ENCODE peak calls at places on chromosomes 13 and 19, in six cellular contexts. Z is heart left ventricle; H is lower lobe of right lung; D is CD8-positive, alpha-beta T cell; E is IMR-90; S is uterus. M is an unnamed sample.

GRCh38 chr13:38577048-38577447 is 109.8 kb upstream of the FREM2 start:
- DNase-seq in Z (no peak), S (no peak), E (no peak), H (no peak), D (no peak), M (no peak)

GRCh38 chr13:111371211-111371610 is 50.8 kb downstream of the TEX29 start:
- DNase-seq in D (no peak), E (peak), Z (no peak), S (no peak), H (no peak), M (no peak)

GRCh38 chr13:37109080-37109678 is 3.7 kb upstream of the CSNK1A1L start:
- DNase-seq in Z (no peak), S (no peak), H (no peak), E (peak), D (no peak), M (peak)

GRCh38 chr13:40648841-40649240 is 17.6 kb downstream of the FOXO1 start:
- DNase-seq in H (no peak), Z (no peak), E (no peak), D (no peak), S (no peak), M (no peak)

GRCh38 chr13:114035583-114036501 is 62.0 kb upstream of the C13orf46 start:
- DNase-seq in S (no peak), H (no peak), D (no peak), Z (no peak), E (peak), M (no peak)

GRCh38 chr19:42356686-42357085 is 31.3 kb downstream of the MEGF8 start:
- DNase-seq in E (no peak), S (no peak), Z (no peak), H (no peak), D (no peak), M (no peak)

GRCh38 chr13:111639196-111639705 is 318.8 kb downstream of the TEX29 start:
- DNase-seq in Z (no peak), H (no peak), S (no peak), E (no peak), D (no peak), M (no peak)

GRCh38 chr13:36774895-36775294 is 44.1 kb upstream of the RFXAP start:
- DNase-seq in D (no peak), S (no peak), Z (no peak), E (no peak), H (no peak), M (no peak)

GRCh38 chr13:108036411-108036810 is 178.9 kb downstream of the LIG4 start:
- DNase-seq in E (no peak), Z (no peak), S (no peak), H (no peak), D (no peak), M (no peak)

GRCh38 chr13:114131581-114132418 is 623 bp downstream of the RASA3 start:
- DNase-seq in Z (peak), H (peak), D (peak), S (peak), E (no peak), M (no peak)

GRCh38 chr19:35332817-35333216 is 3.8 kb downstream of the CD22 start:
- DNase-seq in Z (no peak), D (peak), H (no peak), S (no peak), E (no peak), M (no peak)

GRCh38 chr13:45950343-45950995 is 98.9 kb upstream of the SIAH3 start:
- DNase-seq in H (no peak), S (no peak), E (peak), D (no peak), Z (no peak), M (no peak)

GRCh38 chr13:27024062-27024461 is 147.5 kb downstream of the USP12 start:
- DNase-seq in D (no peak), S (no peak), H (no peak), E (no peak), Z (no peak), M (no peak)

GRCh38 chr13:27027086-27027667 is 144.4 kb downstream of the USP12 start:
- DNase-seq in S (no peak), D (no peak), E (no peak), Z (no peak), H (no peak), M (no peak)

GRCh38 chr13:27024781-27025492 is 146.7 kb downstream of the USP12 start:
- DNase-seq in D (no peak), S (no peak), Z (no peak), E (no peak), H (no peak), M (no peak)

GRCh38 chr13:27028683-27029480 is 142.7 kb downstream of the USP12 start:
- DNase-seq in S (no peak), D (no peak), H (no peak), Z (no peak), E (no peak), M (no peak)

GRCh38 chr13:27026396-27026795 is 145.2 kb downstream of the USP12 start:
- DNase-seq in Z (no peak), S (no peak), E (no peak), D (no peak), H (no peak), M (no peak)
- H3K27ac ChIP-seq in Z (no peak), S (no peak), E (no peak), D (no peak), H (no peak), M (no peak)

GRCh38 chr13:28716511-28716910 is 2.3 kb downstream of the SLC46A3 start:
- DNase-seq in D (no peak), S (peak), H (no peak), E (peak), Z (peak), M (no peak)
- H3K27ac ChIP-seq in D (no peak), S (peak), H (peak), E (no peak), Z (peak), M (peak)

GRCh38 chr19:1361601-1362384 is 21.9 kb upstream of the NDUFS7 start:
- DNase-seq in D (no peak), E (peak), S (no peak), Z (no peak), H (no peak), M (no peak)
- H3K27ac ChIP-seq in D (no peak), E (peak), S (peak), Z (peak), H (peak), M (peak)

DNA sequence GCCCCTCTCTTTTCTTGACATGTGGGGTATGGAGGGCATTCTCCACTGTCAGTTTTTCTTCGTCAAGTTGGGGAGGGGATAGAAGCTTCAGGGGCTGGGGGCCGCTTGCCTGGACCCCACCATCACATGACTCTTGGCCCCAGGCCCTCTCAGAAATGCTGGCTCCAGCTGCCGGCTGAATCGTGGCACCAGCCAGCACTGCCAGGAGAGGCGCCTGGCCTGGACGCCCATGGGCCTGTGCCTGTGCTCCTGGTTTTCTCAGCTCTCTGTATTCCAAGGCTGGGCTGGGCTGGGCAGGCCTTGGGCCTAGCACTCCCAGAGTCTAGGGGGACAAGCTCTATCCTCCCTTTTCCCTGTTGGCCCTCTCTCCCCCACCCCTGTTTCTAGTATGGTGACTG is 38.6 kb downstream of the LYL1 start:
- DNase-seq in D (no peak), Z (peak), H (no peak), S (no peak), E (no peak), M (no peak)
- H3K27ac ChIP-seq in D (no peak), Z (peak), H (peak), S (peak), E (no peak), M (peak)

GRCh38 chr13:34816543-34816942 is 125.5 kb upstream of the NBEA start:
- DNase-seq in S (no peak), D (no peak), Z (no peak), E (no peak), H (no peak), M (no peak)
- H3K27ac ChIP-seq in S (peak), D (no peak), Z (no peak), E (no peak), H (no peak), M (no peak)

GRCh38 chr13:95714142-95714832 is 37.3 kb downstream of the DNAJC3 start:
- DNase-seq in H (no peak), E (peak), S (no peak), Z (no peak), D (no peak), M (no peak)
- H3K27ac ChIP-seq in H (no peak), E (no peak), S (no peak), Z (no peak), D (no peak), M (no peak)

DNA sequence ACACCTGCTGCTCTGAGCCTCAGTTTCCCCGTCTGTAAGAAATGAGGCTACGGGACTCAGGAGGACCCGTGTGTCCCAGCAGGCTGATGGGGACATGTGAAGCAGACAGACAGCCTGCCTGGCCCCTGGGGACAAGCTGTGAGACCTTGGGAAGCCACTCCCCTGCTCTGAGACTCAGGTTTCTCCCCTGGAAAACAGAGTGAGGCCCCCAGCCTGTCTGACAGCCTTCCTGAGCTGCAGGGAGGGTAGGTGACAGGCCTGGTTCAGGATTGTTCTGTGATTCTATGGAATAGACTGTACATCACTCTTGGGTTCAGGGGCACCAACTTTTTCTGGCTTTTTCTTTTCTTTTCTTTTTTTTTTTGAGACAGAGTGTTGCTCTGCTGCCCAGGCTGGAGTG is 2.9 kb upstream of the NTF4 start:
- DNase-seq in S (no peak), Z (no peak), H (no peak), E (no peak), D (no peak), M (no peak)
- H3K27ac ChIP-seq in S (no peak), Z (no peak), H (no peak), E (no peak), D (no peak), M (no peak)

GRCh38 chr19:14507704-14508246 is 10.4 kb downstream of the DNAJB1 start:
- DNase-seq in H (peak), Z (no peak), D (no peak), S (no peak), E (peak), M (no peak)
- H3K27ac ChIP-seq in H (peak), Z (no peak), D (peak), S (no peak), E (peak), M (no peak)

DNA sequence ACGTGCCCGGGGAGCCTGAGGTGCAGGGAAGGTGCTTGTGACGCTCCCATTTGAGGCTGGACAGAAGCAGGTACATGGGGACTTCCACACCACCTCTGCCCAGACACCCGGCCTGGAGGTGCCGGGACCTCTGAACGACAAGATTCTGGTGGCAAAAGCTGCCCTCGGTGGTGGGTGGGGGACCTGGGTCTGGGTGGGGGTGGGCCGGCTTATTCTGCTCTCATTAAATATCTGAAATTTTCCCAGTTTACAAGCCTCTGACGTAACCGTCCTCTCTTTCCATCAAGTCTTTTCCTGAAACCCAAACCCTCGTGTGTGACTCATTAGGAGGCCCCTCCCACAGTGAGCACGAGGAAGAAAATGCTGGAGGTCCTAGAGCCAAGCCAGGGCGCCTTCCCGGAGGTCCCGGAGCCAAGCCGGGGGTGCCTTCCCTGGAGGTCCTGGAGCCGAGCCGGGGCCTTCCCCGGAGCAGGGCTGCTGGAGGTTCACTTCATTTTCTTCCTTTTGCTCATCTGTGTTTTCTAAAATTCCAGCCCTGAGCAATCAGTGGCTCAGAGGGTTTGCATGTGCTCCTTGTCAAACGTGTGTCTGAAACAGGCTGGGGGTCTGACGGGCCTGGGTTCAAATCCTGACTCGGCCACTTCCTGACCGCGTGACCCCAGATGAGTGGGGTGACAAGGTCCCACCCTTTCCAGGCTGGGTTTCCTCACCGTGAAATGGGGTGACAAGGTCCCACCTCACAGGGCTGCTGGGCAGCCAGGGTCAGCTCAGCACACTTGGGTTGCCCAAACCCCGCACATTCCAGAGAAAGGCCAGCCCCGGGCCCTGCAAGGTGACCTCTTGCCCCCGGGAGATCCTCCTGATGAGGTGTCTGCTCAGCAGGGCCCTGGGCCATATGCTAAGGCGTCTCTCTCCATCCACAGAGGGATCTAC is 10.0 kb downstream of the CFD start:
- DNase-seq in S (peak), D (no peak), E (peak), Z (peak), H (no peak), M (peak)
- H3K27ac ChIP-seq in S (peak), D (no peak), E (peak), Z (peak), H (peak), M (no peak)

M was measured in heart right ventricle.